ENCODE peak calls at places on chromosomes 13 and 19, in ten cellular contexts. T is breast epithelium, J is ascending aorta, I is A673, L is lung, N is tibial artery, G is suprapubic skin, D is endodermal cell, H is A549, U is kidney. C is an unnamed sample.

GRCh38 chr13:48562296-48563066 is 29.6 kb upstream of the RCBTB2 start:
- DNase-seq in T (no peak), J (no peak), I (no peak), L (no peak), N (no peak), G (no peak), D (no peak), H (no peak), U (no peak), C (no peak)

GRCh38 chr19:46614114-46614701 is 10.7 kb downstream of the PTGIR start:
- DNase-seq in T (peak; percentile 67), J (no peak), I (peak; percentile 88), L (peak; percentile 81), N (peak; percentile 91), G (peak; percentile 92), D (peak; percentile 96), H (peak; percentile 86), U (peak; percentile 93), C (peak; percentile 91)

GRCh38 chr13:50843256-50844043 is at the start of gene DLEU7:
- DNase-seq in T (no peak), J (no peak), I (no peak), L (no peak), N (no peak), G (no peak), D (peak; percentile 83), H (no peak), U (peak; percentile 71), C (no peak)

GRCh38 chr13:27605099-27605498 is 15.2 kb downstream of the LNX2 start:
- DNase-seq in T (no peak), J (no peak), I (no peak), L (no peak), N (no peak), G (no peak), D (no peak), H (no peak), U (no peak), C (no peak)

GRCh38 chr13:86087241-86087640 is 288.0 kb upstream of the SLITRK6 start:
- DNase-seq in T (no peak), J (no peak), I (no peak), L (no peak), N (no peak), G (no peak), D (no peak), H (no peak), U (no peak), C (no peak)

GRCh38 chr13:45781553-45782326 is 69.8 kb downstream of the SIAH3 start:
- DNase-seq in T (no peak), J (no peak), I (peak; percentile 89), L (no peak), N (peak; percentile 67), G (no peak), D (no peak), H (no peak), U (peak; percentile 79), C (peak; percentile 83)

GRCh38 chr13:109974354-109974753 is 188.0 kb upstream of the IRS2 start:
- DNase-seq in T (no peak), J (no peak), I (no peak), L (no peak), N (no peak), G (no peak), D (peak; percentile 22), H (no peak), U (no peak), C (no peak)

GRCh38 chr13:39877134-39877533 is 221.7 kb downstream of the COG6 start:
- DNase-seq in T (no peak), J (no peak), I (no peak), L (no peak), N (no peak), G (no peak), D (no peak), H (no peak), U (no peak), C (no peak)

GRCh38 chr19:35856001-35856400 is 710 bp upstream of the KIRREL2 start:
- DNase-seq in T (no peak), J (no peak), I (no peak), L (no peak), N (no peak), G (no peak), D (peak; percentile 70), H (no peak), U (no peak), C (peak; percentile 90)

GRCh38 chr13:66977156-66977555 is 253.0 kb downstream of the PCDH9 start:
- DNase-seq in T (no peak), J (no peak), I (no peak), L (no peak), N (no peak), G (no peak), D (no peak), H (no peak), U (no peak), C (no peak)

GRCh38 chr13:107069107-107069776 is 501.3 kb upstream of the ARGLU1 start:
- DNase-seq in T (no peak), J (no peak), I (no peak), L (no peak), N (no peak), G (no peak), D (no peak), H (peak; percentile 1), U (no peak), C (no peak)

DNA sequence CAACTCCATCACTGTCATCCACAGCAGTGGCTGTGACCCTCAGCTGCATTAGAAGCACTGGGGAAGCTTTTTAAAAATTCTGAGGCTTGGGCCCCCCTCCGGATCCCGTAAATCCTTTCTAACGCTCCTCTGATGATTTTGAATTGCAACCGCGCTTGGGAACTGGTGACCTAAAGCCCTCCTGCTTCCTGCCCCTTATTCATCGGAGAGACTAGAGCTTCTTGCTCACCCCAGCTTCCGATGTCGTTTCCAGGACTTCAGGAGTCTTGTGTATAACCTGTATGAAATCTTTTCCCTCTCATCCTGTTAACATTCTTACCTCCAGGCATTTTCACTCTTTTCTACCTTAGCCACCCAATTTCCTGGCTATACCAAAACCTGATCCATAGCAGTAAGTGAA is 14.8 kb downstream of the ZAR1L start:
- DNase-seq in T (no peak), J (no peak), I (no peak), L (no peak), N (no peak), G (no peak), D (no peak), H (no peak), U (no peak), C (no peak)
- H3K4me3 ChIP-seq in T (no peak overlapping the region), J (no peak overlapping the region), I (no peak overlapping the region), L (no peak overlapping the region), N (no peak overlapping the region), G (no peak overlapping the region), D (no peak overlapping the region), H (no peak overlapping the region), U (no peak overlapping the region), C (no peak overlapping the region)

DNA sequence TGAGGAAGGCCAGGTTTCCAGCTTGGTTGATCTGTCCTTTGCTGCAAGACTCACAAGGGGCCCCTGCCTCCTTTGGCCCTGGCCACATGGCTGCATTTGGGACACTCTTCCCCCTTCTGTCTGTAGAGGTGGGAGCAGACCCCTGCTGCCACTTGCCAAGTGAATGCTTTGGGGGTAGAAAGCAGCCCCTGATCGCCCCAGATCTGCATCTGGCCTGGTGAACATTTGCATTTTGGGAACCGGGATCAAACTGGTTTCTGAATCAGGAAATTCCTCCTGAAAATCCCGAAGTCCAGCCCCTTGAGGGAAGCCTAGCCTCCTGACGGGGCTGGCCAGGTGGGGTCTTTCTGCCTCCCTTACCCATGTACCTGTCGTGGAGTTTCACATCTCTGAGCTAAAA is 14.9 kb downstream of the DPF1 start:
- DNase-seq in T (no peak), J (no peak), I (no peak), L (no peak), N (no peak), G (no peak), D (no peak), H (no peak), U (no peak), C (no peak)
- H3K27ac ChIP-seq in T (no peak overlapping the region), J (no peak overlapping the region), I (no peak overlapping the region), L (no peak overlapping the region), N (peak overlapping the region; percentile 40), G (peak overlapping the region; percentile 78), D (no peak overlapping the region), H (no peak overlapping the region), U (no peak overlapping the region), C (no peak overlapping the region)

GRCh38 chr19:31099470-31100190 is 249.6 kb downstream of the TSHZ3 start:
- DNase-seq in T (no peak), J (no peak), I (no peak), L (no peak), N (no peak), G (no peak), D (no peak), H (no peak), U (no peak), C (no peak)

GRCh38 chr19:31102674-31103073 is 246.6 kb downstream of the TSHZ3 start:
- DNase-seq in T (no peak), J (no peak), I (no peak), L (no peak), N (no peak), G (no peak), D (no peak), H (no peak), U (no peak), C (no peak)

GRCh38 chr19:31104451-31104850 is 244.8 kb downstream of the TSHZ3 start:
- DNase-seq in T (no peak), J (no peak), I (no peak), L (no peak), N (no peak), G (no peak), D (no peak), H (no peak), U (no peak), C (no peak)

GRCh38 chr19:31103228-31103627 is 246.0 kb downstream of the TSHZ3 start:
- DNase-seq in T (no peak), J (no peak), I (no peak), L (no peak), N (no peak), G (no peak), D (no peak), H (no peak), U (no peak), C (no peak)

DNA sequence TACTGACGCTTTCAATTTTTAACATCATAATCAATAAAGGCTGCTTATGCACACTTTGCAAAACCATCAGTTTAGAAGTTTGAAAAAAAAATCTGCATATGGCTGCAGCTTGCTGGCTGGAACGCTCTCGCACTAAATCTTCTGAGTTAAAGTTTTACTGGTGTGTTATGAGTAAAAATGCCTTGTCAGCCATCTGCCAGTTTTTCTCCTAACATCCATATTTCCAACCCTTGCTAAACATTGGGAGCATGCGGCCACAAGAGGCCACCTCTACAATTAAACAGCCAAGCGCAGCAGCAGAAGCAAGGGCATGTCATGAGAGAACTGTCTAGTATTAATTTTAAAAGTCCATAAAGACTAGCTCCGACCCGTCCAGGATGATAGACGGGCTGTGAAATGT is 248.3 kb downstream of the TSHZ3 start:
- DNase-seq in T (no peak), J (no peak), I (no peak), L (no peak), N (no peak), G (no peak), D (no peak), H (no peak), U (no peak), C (no peak)
- TF ChIP-seq CTCF in T (no peak), J (no peak), I (no peak), L (no peak), N (no peak), G (no peak), D (no peak), H (no peak), U (no peak), C (no peak)

DNA sequence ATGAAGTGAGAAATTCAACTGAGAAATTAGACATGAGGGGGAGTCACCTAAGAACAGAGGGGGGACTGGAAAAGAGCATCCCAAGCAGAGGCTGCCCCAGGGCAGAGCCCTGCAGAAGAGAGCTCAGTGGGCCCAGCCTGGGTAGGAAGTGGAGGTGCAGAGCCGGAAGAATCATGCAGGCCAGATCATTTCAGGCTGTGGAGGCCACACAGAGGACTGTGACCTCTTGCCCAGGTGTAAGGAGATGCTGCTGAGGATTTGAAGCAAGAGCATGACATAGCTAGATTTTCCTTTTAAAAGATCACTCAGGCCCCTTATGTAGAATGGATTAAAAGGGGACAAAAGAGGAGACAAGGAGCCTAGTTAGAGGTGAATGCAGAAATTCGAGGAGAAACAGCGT is 63.9 kb upstream of the SPATA13 start:
- DNase-seq in T (no peak), J (no peak), I (no peak), L (no peak), N (no peak), G (no peak), D (no peak), H (no peak), U (no peak), C (no peak)
- H3K4me3 ChIP-seq in T (no peak overlapping the region), J (no peak overlapping the region), I (no peak overlapping the region), L (no peak overlapping the region), N (no peak overlapping the region), G (no peak overlapping the region), D (no peak overlapping the region), H (no peak overlapping the region), U (no peak overlapping the region), C (no peak overlapping the region)

C was measured in body of pancreas.